ENCODE peak calls at places on chromosomes 3 and 15, in six cellular contexts. L is GM12878, F is Panc1, V is SK-N-SH, N is HepG2, B is H1. M is an unnamed sample.

GRCh38 chr15:92629975-92630626 is 25.5 kb downstream of the FAM174B start:
- DNase-seq in F (no peak), B (no peak), L (no peak), N (no peak), V (no peak), M (no peak)

GRCh38 chr3:11689749-11690148 is 46.0 kb upstream of the VGLL4 start:
- DNase-seq in N (no peak), F (no peak), V (no peak), B (no peak), L (no peak), M (no peak)

GRCh38 chr3:175422744-175423143 is 563.6 kb downstream of the NAALADL2 start:
- DNase-seq in F (no peak), B (no peak), V (no peak), N (no peak), L (no peak), M (no peak)

GRCh38 chr3:127461286-127461685 is 129.2 kb downstream of the TPRA1 start:
- DNase-seq in F (no peak), B (no peak), V (no peak), L (no peak), N (no peak), M (no peak)

GRCh38 chr3:113895964-113896363 is 51.8 kb upstream of the ZDHHC23 start:
- DNase-seq in V (no peak), B (no peak), N (no peak), F (no peak), L (no peak), M (no peak)

GRCh38 chr3:141308588-141309218 is 59.6 kb upstream of the ZBTB38 start:
- DNase-seq in F (no peak), N (peak; percentile 80), V (peak; percentile 33), B (peak; percentile 46), L (no peak), M (peak; percentile 80)

GRCh38 chr3:138082085-138082991 is 33.1 kb downstream of the DZIP1L start:
- DNase-seq in F (no peak), N (peak; percentile 22), L (peak; percentile 27), V (no peak), B (no peak), M (no peak)

GRCh38 chr3:189273736-189274135 is 102.0 kb downstream of the TPRG1 start:
- DNase-seq in N (no peak), L (no peak), F (no peak), V (no peak), B (no peak), M (no peak)

GRCh38 chr3:141426404-141427034 is 58.2 kb downstream of the ZBTB38 start:
- DNase-seq in V (no peak), L (no peak), F (no peak), N (no peak), B (no peak), M (peak; percentile 34)

GRCh38 chr3:192831111-192831644 is 86.5 kb downstream of the MB21D2 start:
- DNase-seq in V (no peak), F (no peak), B (no peak), L (no peak), N (no peak), M (no peak)

GRCh38 chr3:196789773-196790419 is 50.2 kb downstream of the PAK2 start:
- DNase-seq in B (no peak), L (no peak), F (no peak), N (peak; percentile 63), V (no peak), M (no peak)

GRCh38 chr3:118817748-118818165 is 216.9 kb downstream of the IGSF11 start:
- DNase-seq in F (no peak), B (no peak), L (no peak), V (peak; percentile 59), N (peak; percentile 48), M (peak; percentile 33)

GRCh38 chr3:176848431-176849214 is 348.7 kb downstream of the TBL1XR1 start:
- DNase-seq in L (no peak), F (no peak), N (no peak), B (no peak), V (no peak), M (no peak)

GRCh38 chr3:53202331-53203015 is 41.5 kb downstream of the PRKCD start:
- DNase-seq in N (no peak), L (no peak), V (no peak), B (no peak), F (no peak), M (no peak)

GRCh38 chr15:39543651-39544050 is 37.2 kb upstream of the THBS1 start:
- DNase-seq in L (no peak), F (no peak), V (no peak), N (no peak), B (peak; percentile 19), M (peak; percentile 29)

GRCh38 chr15:90603893-90604292 is 74.2 kb downstream of the CRTC3 start:
- DNase-seq in N (no peak), F (no peak), L (no peak), V (no peak), B (no peak), M (no peak)

GRCh38 chr3:72077473-72078259 is 292.7 kb upstream of the PROK2 start:
- DNase-seq in F (no peak), B (no peak), V (no peak), N (no peak), L (no peak), M (no peak)

GRCh38 chr3:40192628-40193027 is 116.9 kb upstream of the EIF1B start:
- DNase-seq in F (no peak), B (no peak), L (no peak), V (no peak), N (no peak), M (peak; percentile 57)
- TF ChIP-seq SIN3A in F (no peak), B (no peak), L (no peak), V (no peak), N (no peak), M (no peak)

DNA sequence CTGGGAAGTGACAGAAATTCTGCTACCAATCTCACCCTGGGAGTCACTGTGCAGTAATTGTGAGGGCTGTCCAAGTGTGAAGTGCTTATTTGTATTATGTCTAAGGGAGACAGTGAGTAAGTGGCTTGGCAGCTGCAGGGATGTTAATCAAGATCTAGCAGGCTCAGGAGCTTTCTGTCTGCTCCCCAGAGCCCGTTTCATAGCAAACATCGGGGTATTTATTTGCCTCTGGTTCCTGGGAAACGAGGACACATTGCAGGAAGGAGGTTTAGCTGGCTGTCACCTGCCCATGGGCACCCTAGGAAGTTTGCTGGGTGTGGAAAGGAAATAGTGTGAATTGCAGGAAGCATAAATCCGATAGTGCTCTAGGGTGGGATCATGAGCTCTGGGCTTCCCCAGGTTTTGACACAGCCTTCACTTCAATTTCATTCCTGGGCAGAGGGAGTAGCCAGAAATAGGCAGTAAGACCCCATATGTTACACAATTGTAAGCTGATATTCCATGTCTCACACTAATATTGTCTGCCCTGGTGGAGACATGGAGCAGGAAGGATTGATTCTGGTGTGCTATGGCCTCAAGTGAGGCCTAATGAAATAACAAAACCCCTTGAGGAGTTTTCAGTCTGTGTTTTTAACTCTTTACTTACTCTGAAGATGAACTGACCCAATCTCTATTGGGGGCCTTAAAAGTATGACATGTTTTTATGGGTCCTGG is 74.1 kb upstream of the MITF start:
- DNase-seq in B (no peak), V (peak; percentile 56), L (no peak), F (no peak), N (no peak), M (no peak)
- TF ChIP-seq SIN3A in B (no peak), V (no peak), L (no peak), F (no peak), N (no peak), M (no peak)

GRCh38 chr3:51940648-51941421 is 869 bp downstream of the RRP9 start:
- DNase-seq in L (no peak), V (no peak), N (no peak), F (no peak), B (no peak), M (no peak)
- TF ChIP-seq SIN3A in L (no peak), V (no peak), N (no peak), F (no peak), B (no peak), M (no peak)

GRCh38 chr15:29750754-29751153 is 71.5 kb downstream of the TJP1 start:
- DNase-seq in B (no peak), L (no peak), F (no peak), N (no peak), V (no peak), M (no peak)
- TF ChIP-seq SIN3A in B (no peak), L (no peak), F (no peak), N (no peak), V (no peak), M (no peak)

GRCh38 chr3:13309004-13309403 is 111.1 kb downstream of the NUP210 start:
- DNase-seq in L (no peak), B (no peak), N (no peak), F (no peak), V (no peak), M (no peak)

GRCh38 chr3:13305623-13306022 is 114.5 kb downstream of the NUP210 start:
- DNase-seq in V (no peak), N (no peak), L (no peak), F (no peak), B (no peak), M (no peak)

GRCh38 chr3:13307041-13307440 is 113.1 kb downstream of the NUP210 start:
- DNase-seq in V (no peak), N (no peak), B (no peak), L (no peak), F (no peak), M (no peak)

GRCh38 chr3:13303410-13303809 is 116.7 kb downstream of the NUP210 start:
- DNase-seq in F (no peak), N (no peak), B (no peak), V (no peak), L (no peak), M (no peak)

GRCh38 chr3:13308406-13308805 is 111.7 kb downstream of the NUP210 start:
- DNase-seq in V (peak; percentile 74), B (peak; percentile 50), L (no peak), F (peak; percentile 39), N (peak; percentile 47), M (peak; percentile 66)
- TF ChIP-seq SIN3A in V (no peak), B (no peak), L (no peak), F (no peak), N (no peak), M (no peak)

GRCh38 chr3:3023106-3023505 is 87.1 kb downstream of the IL5RA start:
- DNase-seq in N (no peak), V (no peak), F (no peak), B (no peak), L (no peak), M (no peak)
- TF ChIP-seq SIN3A in N (no peak), V (no peak), F (no peak), B (no peak), L (no peak), M (no peak)

GRCh38 chr3:183586477-183586876 is 31.0 kb upstream of the KLHL6 start:
- DNase-seq in L (no peak), B (no peak), V (no peak), N (no peak), F (no peak), M (no peak)

GRCh38 chr3:183582161-183582560 is 26.7 kb upstream of the KLHL6 start:
- DNase-seq in N (no peak), L (no peak), F (no peak), B (no peak), V (no peak), M (no peak)

GRCh38 chr3:183583331-183584245 is 28.1 kb upstream of the KLHL6 start:
- DNase-seq in N (no peak), F (no peak), V (no peak), B (no peak), L (no peak), M (no peak)

GRCh38 chr3:183584914-183585280 is 29.4 kb upstream of the KLHL6 start:
- DNase-seq in N (no peak), B (no peak), L (no peak), V (no peak), F (no peak), M (no peak)

GRCh38 chr3:183584246-183584913 is 28.9 kb upstream of the KLHL6 start:
- DNase-seq in V (peak; percentile 62), B (no peak), F (no peak), N (no peak), L (no peak), M (no peak)
- TF ChIP-seq SIN3A in V (no peak), B (no peak), F (no peak), N (no peak), L (no peak), M (no peak)

GRCh38 chr3:195394700-195395099 is 48.1 kb downstream of the ACAP2 start:
- DNase-seq in B (no peak), V (no peak), L (no peak), F (no peak), N (no peak), M (no peak)
- TF ChIP-seq SIN3A in B (no peak), V (no peak), L (no peak), F (no peak), N (no peak), M (no peak)

M was measured in K562.